ENCODE peak calls at places on chromosomes 11 and 22, in nine cellular contexts. One of them, this sample, is unnamed.
A peak's percentile ranks its signal among the peaks of the same experiment; 100 is the strongest.

GRCh38 chr11:12502041-12502440 is 124.7 kb downstream of the PARVA start:
- DNase-seq in CD4-positive, alpha-beta T cell: no peak
- DNase-seq in neural progenitor cell: no peak
- DNase-seq in cardiac muscle cell: peak; percentile 21
- DNase-seq in AG09309: peak; percentile 27
- DNase-seq in CD8-positive, alpha-beta T cell: no peak
- DNase-seq in fibroblast of lung: peak; percentile 83
- DNase-seq in stomach: no peak
- DNase-seq in AG04450: no peak
- DNase-seq in this sample: no peak

GRCh38 chr22:40414306-40414705 is 43.9 kb downstream of the SGSM3 start:
- DNase-seq in CD4-positive, alpha-beta T cell: no peak
- DNase-seq in neural progenitor cell: no peak
- DNase-seq in cardiac muscle cell: no peak
- DNase-seq in AG09309: peak; percentile 2
- DNase-seq in CD8-positive, alpha-beta T cell: no peak
- DNase-seq in fibroblast of lung: peak; percentile 35
- DNase-seq in stomach: no peak
- DNase-seq in AG04450: no peak
- DNase-seq in this sample: no peak

GRCh38 chr11:70244698-70245097 is 25.8 kb upstream of the PPFIA1 start:
- DNase-seq in CD4-positive, alpha-beta T cell: no peak
- DNase-seq in neural progenitor cell: no peak
- DNase-seq in cardiac muscle cell: peak; percentile 81
- DNase-seq in AG09309: peak; percentile 52
- DNase-seq in CD8-positive, alpha-beta T cell: no peak
- DNase-seq in fibroblast of lung: peak; percentile 98
- DNase-seq in stomach: no peak
- DNase-seq in AG04450: peak; percentile 69
- DNase-seq in this sample: no peak

GRCh38 chr11:46529928-46530574 is 63.8 kb downstream of the AMBRA1 start:
- DNase-seq in CD4-positive, alpha-beta T cell: no peak
- DNase-seq in neural progenitor cell: no peak
- DNase-seq in cardiac muscle cell: no peak
- DNase-seq in AG09309: no peak
- DNase-seq in CD8-positive, alpha-beta T cell: no peak
- DNase-seq in fibroblast of lung: no peak
- DNase-seq in stomach: no peak
- DNase-seq in AG04450: no peak
- DNase-seq in this sample: no peak

GRCh38 chr22:41280065-41280464 is 5.9 kb downstream of the RANGAP1 start:
- DNase-seq in CD4-positive, alpha-beta T cell: no peak
- DNase-seq in neural progenitor cell: no peak
- DNase-seq in cardiac muscle cell: no peak
- DNase-seq in AG09309: no peak
- DNase-seq in CD8-positive, alpha-beta T cell: no peak
- DNase-seq in fibroblast of lung: no peak
- DNase-seq in stomach: no peak
- DNase-seq in AG04450: no peak
- DNase-seq in this sample: no peak

GRCh38 chr11:65476632-65477270 is 22.1 kb upstream of the MALAT1 start:
- DNase-seq in CD4-positive, alpha-beta T cell: no peak
- DNase-seq in neural progenitor cell: no peak
- DNase-seq in cardiac muscle cell: no peak
- DNase-seq in AG09309: no peak
- DNase-seq in CD8-positive, alpha-beta T cell: peak; percentile 22
- DNase-seq in fibroblast of lung: no peak
- DNase-seq in stomach: peak; percentile 64
- DNase-seq in AG04450: no peak
- DNase-seq in this sample: no peak

GRCh38 chr11:105610796-105611361 is 1.0 kb downstream of the GRIA4 start:
- DNase-seq in CD4-positive, alpha-beta T cell: no peak
- DNase-seq in neural progenitor cell: peak; percentile 13
- DNase-seq in cardiac muscle cell: no peak
- DNase-seq in AG09309: no peak
- DNase-seq in CD8-positive, alpha-beta T cell: no peak
- DNase-seq in fibroblast of lung: no peak
- DNase-seq in stomach: no peak
- DNase-seq in AG04450: no peak
- DNase-seq in this sample: no peak

GRCh38 chr11:116499396-116500001 is 273.3 kb downstream of the BUD13 start:
- DNase-seq in CD4-positive, alpha-beta T cell: no peak
- DNase-seq in neural progenitor cell: peak; percentile 95
- DNase-seq in cardiac muscle cell: peak; percentile 72
- DNase-seq in AG09309: peak; percentile 10
- DNase-seq in CD8-positive, alpha-beta T cell: no peak
- DNase-seq in fibroblast of lung: peak; percentile 34
- DNase-seq in stomach: peak; percentile 76
- DNase-seq in AG04450: no peak
- DNase-seq in this sample: no peak

GRCh38 chr11:26753738-26754504 is 32.1 kb upstream of the SLC5A12 start:
- DNase-seq in CD4-positive, alpha-beta T cell: no peak
- DNase-seq in neural progenitor cell: peak; percentile 79
- DNase-seq in cardiac muscle cell: peak; percentile 85
- DNase-seq in AG09309: peak; percentile 55
- DNase-seq in CD8-positive, alpha-beta T cell: no peak
- DNase-seq in fibroblast of lung: peak; percentile 61
- DNase-seq in stomach: peak; percentile 27
- DNase-seq in AG04450: peak; percentile 45
- DNase-seq in this sample: no peak

GRCh38 chr11:123080023-123080422 is 18.1 kb upstream of the HSPA8 start:
- DNase-seq in CD4-positive, alpha-beta T cell: no peak
- DNase-seq in neural progenitor cell: no peak
- DNase-seq in cardiac muscle cell: no peak
- DNase-seq in AG09309: no peak
- DNase-seq in CD8-positive, alpha-beta T cell: no peak
- DNase-seq in fibroblast of lung: no peak
- DNase-seq in stomach: no peak
- DNase-seq in AG04450: no peak
- DNase-seq in this sample: no peak

GRCh38 chr11:120682866-120683265 is 171.3 kb downstream of the GRIK4 start:
- DNase-seq in CD4-positive, alpha-beta T cell: no peak
- DNase-seq in neural progenitor cell: no peak
- DNase-seq in cardiac muscle cell: peak; percentile 12
- DNase-seq in AG09309: peak; percentile 50
- DNase-seq in CD8-positive, alpha-beta T cell: no peak
- DNase-seq in fibroblast of lung: peak; percentile 78
- DNase-seq in stomach: no peak
- DNase-seq in AG04450: peak; percentile 24
- DNase-seq in this sample: no peak

GRCh38 chr11:36352919-36353318 is 56.8 kb downstream of the PRR5L start:
- DNase-seq in CD4-positive, alpha-beta T cell: peak; percentile 37
- DNase-seq in neural progenitor cell: no peak
- DNase-seq in cardiac muscle cell: no peak
- DNase-seq in AG09309: no peak
- DNase-seq in CD8-positive, alpha-beta T cell: peak; percentile 76
- DNase-seq in fibroblast of lung: no peak
- DNase-seq in stomach: no peak
- DNase-seq in AG04450: no peak
- DNase-seq in this sample: no peak

GRCh38 chr11:69878144-69878883 is 59.1 kb upstream of the FGF3 start:
- DNase-seq in CD4-positive, alpha-beta T cell: no peak
- DNase-seq in neural progenitor cell: no peak
- DNase-seq in cardiac muscle cell: no peak
- DNase-seq in AG09309: no peak
- DNase-seq in CD8-positive, alpha-beta T cell: no peak
- DNase-seq in fibroblast of lung: no peak
- DNase-seq in stomach: no peak
- DNase-seq in AG04450: no peak
- DNase-seq in this sample: peak; percentile 7

DNA sequence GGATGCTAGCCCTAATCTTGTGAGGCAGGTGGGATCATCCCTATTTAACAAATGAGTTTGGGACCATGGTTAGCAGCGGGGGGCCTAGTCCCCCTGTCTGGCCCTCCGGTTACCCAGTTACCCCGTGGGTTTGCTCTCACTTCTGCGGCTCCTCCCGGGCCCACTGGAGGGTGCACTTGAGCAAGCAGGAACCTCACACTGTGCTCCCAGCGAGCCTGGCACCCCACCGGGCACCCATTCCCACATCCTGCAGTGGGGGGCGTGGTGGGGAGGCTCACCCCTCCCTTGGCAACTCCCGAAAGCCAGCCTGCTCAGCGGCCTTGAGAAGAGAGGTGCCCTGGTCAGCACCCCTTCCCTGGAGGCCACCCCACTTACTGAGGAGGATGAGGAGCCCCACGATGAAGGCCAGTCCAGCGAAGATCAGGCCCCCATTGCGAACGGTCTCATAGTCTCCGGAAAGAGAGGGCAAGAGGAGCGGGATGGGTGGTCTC is 2.5 kb downstream of the FXYD2 start:
- DNase-seq in CD4-positive, alpha-beta T cell: peak; percentile 51
- DNase-seq in neural progenitor cell: peak; percentile 68
- DNase-seq in cardiac muscle cell: no peak
- DNase-seq in AG09309: no peak
- DNase-seq in CD8-positive, alpha-beta T cell: peak; percentile 62
- DNase-seq in fibroblast of lung: no peak
- DNase-seq in stomach: peak; percentile 49
- DNase-seq in AG04450: no peak
- DNase-seq in this sample: peak; percentile 50
- TF ChIP-seq CTCF in CD4-positive, alpha-beta T cell: peak; percentile 73
- TF ChIP-seq CTCF in neural progenitor cell: peak; percentile 62
- TF ChIP-seq CTCF in cardiac muscle cell: peak; percentile 74
- TF ChIP-seq CTCF in AG09309: peak; percentile 47
- TF ChIP-seq CTCF in CD8-positive, alpha-beta T cell: peak; percentile 66
- TF ChIP-seq CTCF in fibroblast of lung: peak; percentile 29
- TF ChIP-seq CTCF in stomach: no peak
- TF ChIP-seq CTCF in AG04450: peak; percentile 61
- TF ChIP-seq CTCF in this sample: no peak

DNA sequence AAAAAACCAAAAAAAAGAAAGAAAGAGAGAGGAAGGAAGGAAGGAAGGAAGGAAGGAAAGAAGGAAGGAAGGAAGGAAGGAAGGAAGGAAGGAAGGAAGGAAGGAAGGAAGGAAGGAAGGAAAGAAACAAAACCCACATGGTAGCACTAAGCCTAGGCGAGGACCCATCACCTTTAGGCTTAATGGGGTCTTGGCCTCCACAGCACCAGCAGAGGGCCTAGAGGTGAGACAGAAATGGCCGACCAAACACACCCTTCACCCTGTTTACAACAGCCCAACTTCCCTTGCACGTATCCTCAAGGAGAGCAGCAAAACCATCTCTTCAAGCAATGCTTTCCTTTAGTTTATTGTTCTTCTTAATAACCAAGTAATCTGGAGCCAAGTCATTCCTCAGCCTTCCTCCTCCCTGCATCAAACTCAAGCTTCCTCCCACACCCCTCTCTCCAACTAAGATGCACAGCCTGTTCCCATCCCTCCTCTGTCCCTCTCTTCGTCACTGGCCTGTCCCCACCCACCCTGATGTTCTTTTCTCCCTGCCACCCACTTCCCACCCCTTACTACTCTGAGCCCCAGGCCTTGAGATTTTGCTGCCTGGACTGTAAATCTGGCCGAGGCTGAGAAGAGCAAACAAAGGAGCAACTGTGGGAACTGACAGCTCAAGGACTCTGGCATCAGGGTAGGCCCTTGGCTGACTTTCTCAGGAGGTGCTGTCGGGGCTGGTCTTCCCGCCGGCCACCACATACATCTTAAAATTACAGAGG is 26.0 kb downstream of the POU2AF1 start:
- DNase-seq in CD4-positive, alpha-beta T cell: no peak
- DNase-seq in neural progenitor cell: no peak
- DNase-seq in cardiac muscle cell: no peak
- DNase-seq in AG09309: no peak
- DNase-seq in CD8-positive, alpha-beta T cell: no peak
- DNase-seq in fibroblast of lung: no peak
- DNase-seq in stomach: peak; percentile 63
- DNase-seq in AG04450: no peak
- DNase-seq in this sample: no peak
- TF ChIP-seq CTCF in CD4-positive, alpha-beta T cell: no peak
- TF ChIP-seq CTCF in neural progenitor cell: no peak
- TF ChIP-seq CTCF in cardiac muscle cell: no peak
- TF ChIP-seq CTCF in AG09309: no peak
- TF ChIP-seq CTCF in CD8-positive, alpha-beta T cell: no peak
- TF ChIP-seq CTCF in fibroblast of lung: no peak
- TF ChIP-seq CTCF in stomach: no peak
- TF ChIP-seq CTCF in AG04450: no peak
- TF ChIP-seq CTCF in this sample: no peak

DNA sequence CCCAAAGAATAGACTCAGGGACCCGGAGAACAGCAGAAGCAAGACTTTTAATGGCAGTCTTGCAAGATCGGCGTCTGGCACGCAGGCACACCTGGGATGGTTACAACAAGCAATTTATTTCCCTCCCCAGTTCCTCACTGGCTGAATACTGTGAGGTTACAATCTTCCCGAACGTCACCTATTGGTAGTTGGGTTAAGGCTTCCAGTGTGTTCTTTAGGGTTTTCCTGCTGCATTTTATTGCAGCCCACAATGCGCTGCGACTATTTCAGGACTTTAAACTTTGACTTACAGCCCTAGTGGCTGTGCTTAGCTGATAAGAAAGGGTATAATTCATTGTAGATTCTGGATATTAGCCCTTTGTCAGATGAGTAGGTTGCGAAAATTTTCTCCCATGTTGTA is 11.5 kb upstream of the TRIM68 start:
- DNase-seq in CD4-positive, alpha-beta T cell: no peak
- DNase-seq in neural progenitor cell: no peak
- DNase-seq in cardiac muscle cell: no peak
- DNase-seq in AG09309: no peak
- DNase-seq in CD8-positive, alpha-beta T cell: no peak
- DNase-seq in fibroblast of lung: no peak
- DNase-seq in stomach: no peak
- DNase-seq in AG04450: no peak
- DNase-seq in this sample: no peak
- TF ChIP-seq CTCF in CD4-positive, alpha-beta T cell: no peak
- TF ChIP-seq CTCF in neural progenitor cell: no peak
- TF ChIP-seq CTCF in cardiac muscle cell: no peak
- TF ChIP-seq CTCF in AG09309: no peak
- TF ChIP-seq CTCF in CD8-positive, alpha-beta T cell: no peak
- TF ChIP-seq CTCF in fibroblast of lung: no peak
- TF ChIP-seq CTCF in stomach: no peak
- TF ChIP-seq CTCF in AG04450: no peak
- TF ChIP-seq CTCF in this sample: no peak

GRCh38 chr11:67288198-67288451 is 978 bp upstream of the ANKRD13D start:
- DNase-seq in CD4-positive, alpha-beta T cell: no peak
- DNase-seq in neural progenitor cell: no peak
- DNase-seq in cardiac muscle cell: no peak
- DNase-seq in AG09309: no peak
- DNase-seq in CD8-positive, alpha-beta T cell: no peak
- DNase-seq in fibroblast of lung: no peak
- DNase-seq in stomach: no peak
- DNase-seq in AG04450: no peak
- DNase-seq in this sample: no peak

GRCh38 chr11:67285541-67286498 is 3.3 kb upstream of the ANKRD13D start:
- DNase-seq in CD4-positive, alpha-beta T cell: peak; percentile 36
- DNase-seq in neural progenitor cell: no peak
- DNase-seq in cardiac muscle cell: no peak
- DNase-seq in AG09309: no peak
- DNase-seq in CD8-positive, alpha-beta T cell: peak; percentile 73
- DNase-seq in fibroblast of lung: no peak
- DNase-seq in stomach: no peak
- DNase-seq in AG04450: no peak
- DNase-seq in this sample: no peak

GRCh38 chr11:67287355-67288197 is 1.5 kb upstream of the ANKRD13D start:
- DNase-seq in CD4-positive, alpha-beta T cell: peak; percentile 36
- DNase-seq in neural progenitor cell: no peak
- DNase-seq in cardiac muscle cell: no peak
- DNase-seq in AG09309: no peak
- DNase-seq in CD8-positive, alpha-beta T cell: peak; percentile 48
- DNase-seq in fibroblast of lung: no peak
- DNase-seq in stomach: no peak
- DNase-seq in AG04450: no peak
- DNase-seq in this sample: no peak

GRCh38 chr11:67284811-67285540 is 4.1 kb upstream of the ANKRD13D start:
- DNase-seq in CD4-positive, alpha-beta T cell: no peak
- DNase-seq in neural progenitor cell: no peak
- DNase-seq in cardiac muscle cell: no peak
- DNase-seq in AG09309: no peak
- DNase-seq in CD8-positive, alpha-beta T cell: peak; percentile 15
- DNase-seq in fibroblast of lung: no peak
- DNase-seq in stomach: no peak
- DNase-seq in AG04450: no peak
- DNase-seq in this sample: no peak

GRCh38 chr11:67286621-67287333 is 2.3 kb upstream of the ANKRD13D start:
- DNase-seq in CD4-positive, alpha-beta T cell: no peak
- DNase-seq in neural progenitor cell: no peak
- DNase-seq in cardiac muscle cell: no peak
- DNase-seq in AG09309: no peak
- DNase-seq in CD8-positive, alpha-beta T cell: peak; percentile 29
- DNase-seq in fibroblast of lung: no peak
- DNase-seq in stomach: no peak
- DNase-seq in AG04450: no peak
- DNase-seq in this sample: no peak
- TF ChIP-seq CTCF in CD4-positive, alpha-beta T cell: no peak
- TF ChIP-seq CTCF in neural progenitor cell: no peak
- TF ChIP-seq CTCF in cardiac muscle cell: no peak
- TF ChIP-seq CTCF in AG09309: no peak
- TF ChIP-seq CTCF in CD8-positive, alpha-beta T cell: no peak
- TF ChIP-seq CTCF in fibroblast of lung: no peak
- TF ChIP-seq CTCF in stomach: no peak
- TF ChIP-seq CTCF in AG04450: no peak
- TF ChIP-seq CTCF in this sample: no peak